ENCODE peak calls at places on chromosome 6, in six cellular contexts. Y is DND-41; L is GM12865; B is upper lobe of right lung; G is activated CD8-positive, alpha-beta T cell treated with anti-CD3 and anti-CD28 coated beads for 36 hours; T is AG04450. V is an unnamed sample.

GRCh38 chr6:31620586-31621319 is at the start of gene PRRC2A:
- DNase-seq in Y (no peak), L (no peak), B (peak; percentile 96), G (peak; percentile 85), T (peak; percentile 13), V (peak; percentile 97)

GRCh38 chr6:84193140-84193708 is 34.2 kb downstream of the CEP162 start:
- DNase-seq in Y (no peak), L (no peak), B (no peak), G (no peak), T (no peak), V (no peak)

GRCh38 chr6:52726741-52727535 is 36.3 kb downstream of the GSTA2 start:
- DNase-seq in Y (no peak), L (no peak), B (no peak), G (no peak), T (no peak), V (no peak)

GRCh38 chr6:105317607-105318533 is 85.0 kb downstream of the PREP start:
- DNase-seq in Y (no peak), L (peak; percentile 17), B (no peak), G (peak; percentile 14), T (no peak), V (no peak)

GRCh38 chr6:56708810-56709597 is 66.3 kb upstream of the DST start:
- DNase-seq in Y (no peak), L (peak; percentile 71), B (no peak), G (no peak), T (no peak), V (peak; percentile 41)

GRCh38 chr6:43216200-43216599 is 13.1 kb downstream of the DNPH1 start:
- DNase-seq in Y (no peak), L (no peak), B (peak; percentile 40), G (no peak), T (no peak), V (no peak)

GRCh38 chr6:134689177-134689576 is 260.7 kb downstream of the ALDH8A1 start:
- DNase-seq in Y (no peak), L (no peak), B (no peak), G (no peak), T (no peak), V (no peak)

GRCh38 chr6:8688823-8689222 is 253.5 kb upstream of the SLC35B3 start:
- DNase-seq in Y (no peak), L (no peak), B (no peak), G (no peak), T (no peak), V (no peak)

GRCh38 chr6:123962508-123962907 is 158.8 kb downstream of the NKAIN2 start:
- DNase-seq in Y (no peak), L (no peak), B (peak; percentile 83), G (no peak), T (no peak), V (no peak)

GRCh38 chr6:26003102-26003694 is 40.6 kb downstream of the TRIM38 start:
- DNase-seq in Y (peak; percentile 57), L (peak; percentile 53), B (no peak), G (peak; percentile 63), T (no peak), V (peak; percentile 63)

GRCh38 chr6:79246891-79247290 is 12.4 kb upstream of the HMGN3 start:
- DNase-seq in Y (no peak), L (peak; percentile 56), B (no peak), G (no peak), T (no peak), V (peak; percentile 35)

GRCh38 chr6:34638834-34639736 is 57.5 kb downstream of the ILRUN start:
- DNase-seq in Y (no peak), L (peak; percentile 89), B (no peak), G (no peak), T (no peak), V (peak; percentile 63)

GRCh38 chr6:2197984-2198383 is 47.4 kb downstream of the GMDS start:
- DNase-seq in Y (no peak), L (no peak), B (no peak), G (no peak), T (no peak), V (no peak)

GRCh38 chr6:157596461-157596860 is 215.5 kb downstream of the ZDHHC14 start:
- DNase-seq in Y (no peak), L (no peak), B (no peak), G (no peak), T (no peak), V (no peak)

GRCh38 chr6:136673571-136673970 is 118.7 kb downstream of the MAP3K5 start:
- DNase-seq in Y (no peak), L (no peak), B (no peak), G (no peak), T (no peak), V (no peak)

GRCh38 chr6:80165143-80165542 is 58.7 kb downstream of the BCKDHB start:
- DNase-seq in Y (no peak), L (peak; percentile 75), B (no peak), G (peak; percentile 63), T (no peak), V (peak; percentile 31)

GRCh38 chr6:103870970-103871369 is 988.7 kb downstream of the HACE1 start:
- DNase-seq in Y (no peak), L (no peak), B (no peak), G (no peak), T (no peak), V (no peak)

GRCh38 chr6:106444777-106445507 is 84.4 kb downstream of the CRYBG1 start:
- DNase-seq in Y (peak; percentile 38), L (peak; percentile 77), B (no peak), G (peak; percentile 17), T (peak; percentile 32), V (peak; percentile 64)

GRCh38 chr6:7719364-7719763 is 6.5 kb upstream of the BMP6 start:
- DNase-seq in Y (no peak), L (no peak), B (no peak), G (no peak), T (no peak), V (no peak)

GRCh38 chr6:52077180-52077884 is 10.1 kb downstream of the PKHD1 start:
- DNase-seq in Y (no peak), L (no peak), B (no peak), G (no peak), T (no peak), V (no peak)

GRCh38 chr6:146682919-146683318 is 84.1 kb downstream of the ADGB start:
- DNase-seq in Y (no peak), L (no peak), B (no peak), G (no peak), T (no peak), V (no peak)

GRCh38 chr6:100257661-100258395 is 206.9 kb downstream of the SIM1 start:
- DNase-seq in Y (no peak), L (peak; percentile 46), B (no peak), G (no peak), T (peak; percentile 15), V (peak; percentile 10)

GRCh38 chr6:35449287-35449881 is 2.8 kb upstream of the FANCE start:
- DNase-seq in Y (peak; percentile 43), L (peak; percentile 77), B (no peak), G (peak; percentile 50), T (peak; percentile 39), V (peak; percentile 86)

GRCh38 chr6:123062645-123063044 is 66.6 kb downstream of the CLVS2 start:
- DNase-seq in Y (no peak), L (no peak), B (no peak), G (no peak), T (no peak), V (no peak)

GRCh38 chr6:56756219-56756789 is 113.6 kb upstream of the DST start:
- DNase-seq in Y (no peak), L (no peak), B (no peak), G (no peak), T (no peak), V (no peak)

GRCh38 chr6:14722001-14722567 is 523.8 kb upstream of the JARID2 start:
- DNase-seq in Y (no peak), L (no peak), B (no peak), G (no peak), T (no peak), V (no peak)

GRCh38 chr6:14722704-14723103 is 523.2 kb upstream of the JARID2 start:
- DNase-seq in Y (no peak), L (no peak), B (no peak), G (no peak), T (no peak), V (no peak)

GRCh38 chr6:14719273-14719672 is 526.6 kb upstream of the JARID2 start:
- DNase-seq in Y (no peak), L (no peak), B (no peak), G (no peak), T (no peak), V (no peak)

GRCh38 chr6:14720411-14721102 is 525.3 kb upstream of the JARID2 start:
- DNase-seq in Y (no peak), L (no peak), B (no peak), G (no peak), T (no peak), V (no peak)

GRCh38 chr6:14721103-14721758 is 524.6 kb upstream of the JARID2 start:
- DNase-seq in Y (no peak), L (no peak), B (no peak), G (no peak), T (no peak), V (no peak)
- TF ChIP-seq CTCF in Y (no peak), L (no peak), B (no peak), G (no peak), T (no peak), V (no peak)

DNA sequence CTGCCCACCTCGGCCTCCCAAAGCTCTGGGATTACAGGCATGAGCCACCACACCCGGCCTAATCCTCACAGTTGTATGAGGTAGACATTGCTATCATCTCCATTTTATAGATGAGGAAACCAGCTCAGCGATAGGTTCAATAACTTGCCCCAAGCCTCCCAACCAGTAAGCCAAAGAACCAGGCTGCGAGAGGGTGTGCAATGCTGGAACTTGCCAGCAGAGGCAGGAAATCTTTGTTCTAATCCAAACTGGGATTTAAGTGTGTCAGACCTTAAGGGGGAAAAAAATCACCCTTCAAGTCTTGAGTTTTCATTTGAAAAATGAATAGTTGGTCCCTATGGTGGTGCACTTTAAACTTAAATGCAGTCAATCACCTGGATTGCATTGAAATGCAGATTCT is 20.1 kb upstream of the RNGTT start:
- DNase-seq in Y (peak; percentile 25), L (peak; percentile 26), B (no peak), G (peak; percentile 29), T (no peak), V (no peak)
- TF ChIP-seq CTCF in Y (peak; percentile 62), L (peak; percentile 44), B (peak; percentile 56), G (no peak), T (peak; percentile 68), V (peak; percentile 10)

GRCh38 chr6:77133031-77133430 is 330.3 kb downstream of the HTR1B start:
- DNase-seq in Y (no peak), L (no peak), B (no peak), G (no peak), T (no peak), V (no peak)
- TF ChIP-seq CTCF in Y (no peak), L (no peak), B (no peak), G (no peak), T (no peak), V (no peak)

GRCh38 chr6:148989585-148989984 is 242.8 kb downstream of the UST start:
- DNase-seq in Y (no peak), L (no peak), B (no peak), G (no peak), T (no peak), V (no peak)

GRCh38 chr6:148985499-148985898 is 238.7 kb downstream of the UST start:
- DNase-seq in Y (no peak), L (no peak), B (no peak), G (no peak), T (no peak), V (no peak)

GRCh38 chr6:148987982-148988381 is 241.2 kb downstream of the UST start:
- DNase-seq in Y (no peak), L (no peak), B (no peak), G (no peak), T (no peak), V (no peak)

GRCh38 chr6:148986608-148987007 is 239.8 kb downstream of the UST start:
- DNase-seq in Y (no peak), L (no peak), B (no peak), G (no peak), T (no peak), V (no peak)

GRCh38 chr6:148990427-148990826 is 243.6 kb downstream of the UST start:
- DNase-seq in Y (no peak), L (no peak), B (no peak), G (no peak), T (no peak), V (no peak)
- TF ChIP-seq CTCF in Y (no peak), L (no peak), B (no peak), G (no peak), T (no peak), V (no peak)